ENCODE peak calls at places on chromosomes 2 and 18, in eight cellular contexts. P is putamen; O is AG04450; Z is T-helper 22 cell; F is GM10248; U is SIG-M5; A is activated CD8-positive, alpha-beta memory T cell treated with anti-CD3 and anti-CD28 coated beads, Interleukin-2, amount 50 U/mL, for 48 hours; S is ovary. K is an unnamed sample.

GRCh38 chr18:59268722-59269562 is 4.3 kb downstream of the RAX start:
- DNase-seq in P (no peak), F (peak), A (peak), U (no peak), Z (no peak), O (no peak), S (no peak), K (no peak)

GRCh38 chr18:3585656-3586509 is 135.9 kb downstream of the TGIF1 start:
- DNase-seq in Z (peak), U (peak), O (no peak), F (peak), A (peak), S (peak), P (peak), K (peak)

GRCh38 chr2:37780097-37780676 is 108.7 kb upstream of the CDC42EP3 start:
- DNase-seq in F (no peak), P (no peak), S (no peak), A (no peak), Z (no peak), U (no peak), O (no peak), K (no peak)

GRCh38 chr2:133953524-133953923 is 300.3 kb upstream of the MGAT5 start:
- DNase-seq in S (no peak), P (no peak), A (no peak), Z (no peak), F (no peak), U (no peak), O (no peak), K (no peak)

GRCh38 chr2:169050476-169051240 is 18.7 kb upstream of the DHRS9 start:
- DNase-seq in F (no peak), S (no peak), P (no peak), U (no peak), O (no peak), Z (no peak), A (no peak), K (no peak)

GRCh38 chr2:2704380-2705093 is 373.5 kb upstream of the MYT1L start:
- DNase-seq in F (no peak), A (no peak), P (no peak), Z (no peak), O (no peak), U (no peak), S (no peak), K (peak)

GRCh38 chr2:37653093-37653492 is 18.3 kb downstream of the CDC42EP3 start:
- DNase-seq in S (no peak), F (no peak), U (no peak), P (no peak), Z (no peak), A (no peak), O (no peak), K (no peak)

GRCh38 chr2:67215214-67215613 is 181.9 kb upstream of the ETAA1 start:
- DNase-seq in U (no peak), S (peak), A (no peak), P (no peak), F (peak), O (peak), Z (no peak), K (no peak)

GRCh38 chr18:75065251-75066000 is 143.5 kb downstream of the PTGR3 start:
- DNase-seq in P (no peak), F (no peak), A (no peak), U (no peak), Z (no peak), S (no peak), O (no peak), K (no peak)

GRCh38 chr2:71974846-71975245 is 172.8 kb downstream of the CYP26B1 start:
- DNase-seq in O (no peak), U (no peak), S (no peak), Z (no peak), A (no peak), F (no peak), P (no peak), K (no peak)

GRCh38 chr2:154240921-154241379 is 369.2 kb downstream of the GALNT13 start:
- DNase-seq in P (no peak), S (no peak), A (no peak), F (no peak), U (no peak), Z (no peak), O (no peak), K (no peak)

GRCh38 chr2:11784310-11784709 is 37.9 kb downstream of the LPIN1 start:
- DNase-seq in U (no peak), P (no peak), F (no peak), O (no peak), S (no peak), A (peak), Z (no peak), K (no peak)

GRCh38 chr2:233965032-233965614 is 48.0 kb downstream of the TRPM8 start:
- DNase-seq in Z (no peak), P (no peak), A (no peak), O (no peak), U (no peak), F (no peak), S (no peak), K (no peak)

GRCh38 chr18:46289931-46290330 is 185.7 kb downstream of the HAUS1 start:
- DNase-seq in S (no peak), O (no peak), Z (no peak), F (no peak), A (no peak), P (no peak), U (no peak), K (no peak)

GRCh38 chr2:224122542-224122941 is 83.5 kb upstream of the SERPINE2 start:
- DNase-seq in O (no peak), Z (no peak), S (no peak), F (no peak), P (no peak), A (no peak), U (no peak), K (no peak)

GRCh38 chr2:65361623-65362022 is 70.8 kb downstream of the SPRED2 start:
- DNase-seq in U (no peak), F (no peak), S (no peak), P (peak), Z (no peak), A (no peak), O (no peak), K (no peak)

GRCh38 chr18:79905389-79905911 is 46.0 kb downstream of the SLC66A2 start:
- DNase-seq in P (no peak), O (no peak), Z (no peak), S (no peak), F (no peak), U (no peak), A (peak), K (no peak)

GRCh38 chr18:46679846-46680598 is 23.0 kb upstream of the LOXHD1 start:
- DNase-seq in U (no peak), S (no peak), F (no peak), P (no peak), Z (no peak), A (no peak), O (no peak), K (no peak)

GRCh38 chr2:207887570-207887969 is 117.9 kb upstream of the FZD5 start:
- DNase-seq in Z (no peak), S (no peak), U (no peak), F (no peak), A (no peak), P (no peak), O (no peak), K (no peak)

GRCh38 chr2:22055784-22056620 is 932.2 kb downstream of the TDRD15 start:
- DNase-seq in F (no peak), O (no peak), A (no peak), Z (no peak), S (no peak), U (no peak), P (no peak), K (no peak)

GRCh38 chr2:33477473-33478468 is 1.3 kb downstream of the RASGRP3 start:
- DNase-seq in F (peak), O (no peak), P (peak), S (no peak), Z (no peak), A (no peak), U (no peak), K (no peak)

GRCh38 chr2:219104107-219105050 is 43.7 kb upstream of the IHH start:
- DNase-seq in Z (no peak), P (peak), O (no peak), F (peak), A (no peak), S (no peak), U (no peak), K (no peak)

GRCh38 chr2:99910903-99911302 is 231.5 kb downstream of the AFF3 start:
- DNase-seq in P (no peak), U (no peak), F (no peak), A (no peak), Z (no peak), S (no peak), O (no peak), K (no peak)

GRCh38 chr2:37718515-37719161 is 47.2 kb upstream of the CDC42EP3 start:
- DNase-seq in A (no peak), O (no peak), P (no peak), Z (no peak), F (no peak), U (no peak), S (no peak), K (no peak)

GRCh38 chr2:177108890-177109289 is 103.7 kb upstream of the HNRNPA3 start:
- DNase-seq in A (no peak), U (no peak), S (no peak), F (no peak), Z (no peak), O (no peak), P (no peak), K (no peak)

GRCh38 chr2:168577885-168578284 is 121.8 kb downstream of the CERS6 start:
- DNase-seq in P (no peak), A (no peak), O (no peak), S (no peak), F (no peak), Z (no peak), U (no peak), K (no peak)

GRCh38 chr2:1740714-1741584 is 3.4 kb downstream of the PXDN start:
- DNase-seq in O (no peak), F (no peak), S (no peak), P (no peak), A (peak), U (no peak), Z (no peak), K (no peak)

GRCh38 chr2:48727560-48727959 is 28.0 kb downstream of the LHCGR start:
- DNase-seq in F (no peak), U (no peak), S (no peak), P (no peak), Z (no peak), A (no peak), O (no peak), K (no peak)

GRCh38 chr2:100744589-100744988 is 75.3 kb upstream of the NPAS2 start:
- DNase-seq in Z (no peak), A (no peak), U (no peak), F (peak), O (no peak), S (no peak), P (no peak), K (no peak)

GRCh38 chr2:95058466-95058988 is 33.0 kb downstream of the MAL start:
- DNase-seq in S (no peak), P (no peak), O (no peak), Z (no peak), U (no peak), A (peak), F (no peak), K (no peak)

GRCh38 chr2:144430722-144431163 is 89.2 kb downstream of the ZEB2 start:
- DNase-seq in A (no peak), S (peak), O (peak), P (peak), U (no peak), Z (no peak), F (peak), K (no peak)